ENCODE peak calls at places on chromosomes 7 and 10, in nine cellular contexts. T is stimulated activated CD4-positive, alpha-beta T cell treated with anti-CD3 and anti-CD28 coated beads, Interleukin-1b, Interleukin-23, amount 100 ng/mL, for 48 hours; P is GM12891; I is T-helper 2 cell; D is T follicular helper cell; L is RCC 7860; Q is NCI-H446; U is stimulated activated naive B cell treated with anti-CD40 and anti-IgM and Interleukin-4, amounts not matched to agents 10 μg/mL and 1 μg/mL and 100 μg/mL, for 72 hours; G is iPS-NIHi11. V is an unnamed sample.

GRCh38 chr7:139121-139520 is 53.2 kb upstream of the FAM20C start:
- DNase-seq in T (no peak), I (no peak), G (no peak), U (no peak), L (no peak), P (no peak), Q (no peak), D (no peak), V (no peak)

GRCh38 chr10:14261341-14261740 is 69.4 kb downstream of the FRMD4A start:
- DNase-seq in D (no peak), Q (no peak), G (no peak), I (no peak), T (no peak), P (no peak), U (no peak), L (no peak), V (no peak)

GRCh38 chr7:42014625-42015412 is 222.2 kb downstream of the GLI3 start:
- DNase-seq in I (no peak), T (peak), U (peak), L (peak), D (no peak), G (peak), Q (no peak), P (peak), V (peak)

GRCh38 chr10:90407116-90407515 is 450.7 kb downstream of the HTR7 start:
- DNase-seq in P (no peak), D (no peak), L (peak), Q (no peak), U (no peak), T (no peak), I (no peak), G (no peak), V (no peak)

GRCh38 chr7:117279203-117279602 is 43.7 kb downstream of the WNT2 start:
- DNase-seq in I (no peak), T (no peak), G (no peak), L (no peak), D (no peak), U (no peak), P (no peak), Q (no peak), V (no peak)

GRCh38 chr7:114086491-114086905 is 167.7 kb upstream of the PPP1R3A start:
- DNase-seq in I (no peak), D (no peak), Q (no peak), G (peak), P (no peak), U (no peak), T (no peak), L (no peak), V (no peak)

GRCh38 chr7:150307904-150308303 is 15.3 kb upstream of the LRRC61 start:
- DNase-seq in D (no peak), Q (no peak), P (no peak), U (no peak), G (no peak), L (peak), I (no peak), T (no peak), V (no peak)

GRCh38 chr7:158858592-158859503 is 2.5 kb downstream of the DYNC2I1 start:
- DNase-seq in G (no peak), L (no peak), U (no peak), T (no peak), Q (no peak), I (no peak), P (no peak), D (no peak), V (no peak)

GRCh38 chr10:132136097-132136521 is 50.6 kb upstream of the DPYSL4 start:
- DNase-seq in I (no peak), G (no peak), P (no peak), U (no peak), D (no peak), L (no peak), Q (no peak), T (no peak), V (no peak)

GRCh38 chr10:121596668-121597503 is 1.4 kb downstream of the FGFR2 start:
- DNase-seq in U (no peak), Q (no peak), L (peak), G (peak), D (no peak), T (no peak), I (no peak), P (no peak), V (no peak)

GRCh38 chr7:94453898-94454297 is 55.7 kb upstream of the CASD1 start:
- DNase-seq in U (no peak), L (no peak), P (no peak), G (no peak), T (no peak), Q (no peak), I (no peak), D (no peak), V (no peak)

GRCh38 chr7:151119902-151120301 is 33.6 kb downstream of the AGAP3 start:
- DNase-seq in Q (no peak), I (no peak), G (no peak), U (no peak), D (no peak), P (no peak), T (no peak), L (no peak), V (no peak)

GRCh38 chr10:33783557-33783956 is 449.1 kb upstream of the NRP1 start:
- DNase-seq in U (no peak), D (no peak), P (no peak), G (no peak), L (no peak), T (no peak), Q (no peak), I (no peak), V (no peak)

GRCh38 chr7:100486753-100487446 is 3.2 kb downstream of the NYAP1 start:
- DNase-seq in U (no peak), Q (no peak), T (no peak), L (no peak), P (no peak), I (no peak), G (peak), D (no peak), V (no peak)

GRCh38 chr10:62728479-62728878 is 76.0 kb upstream of the ADO start:
- DNase-seq in L (no peak), G (no peak), I (no peak), P (no peak), Q (no peak), U (no peak), T (no peak), D (no peak), V (no peak)